ENCODE peak calls at places on chromosome 22, in five cellular contexts. One of them, this sample, is unnamed.

GRCh38 chr22:30308518-30309230 is 18.1 kb downstream of the TBC1D10A start:
- DNase-seq in tibial nerve: no peak
- DNase-seq in vagina: no peak
- DNase-seq in GM23338: no peak
- DNase-seq in stomach: no peak
- DNase-seq in this sample: peak; percentile 84

GRCh38 chr22:22748297-22748743 is 103.9 kb downstream of the GGTLC2 start:
- DNase-seq in tibial nerve: peak; percentile 34
- DNase-seq in vagina: peak; percentile 71
- DNase-seq in GM23338: peak; percentile 43
- DNase-seq in stomach: peak; percentile 64
- DNase-seq in this sample: peak; percentile 84

GRCh38 chr22:27975381-27976013 is 56.4 kb upstream of the PITPNB start:
- DNase-seq in tibial nerve: no peak
- DNase-seq in vagina: no peak
- DNase-seq in GM23338: no peak
- DNase-seq in stomach: no peak
- DNase-seq in this sample: no peak

GRCh38 chr22:19942886-19943664 is 1.5 kb upstream of the TXNRD2 start:
- DNase-seq in tibial nerve: no peak
- DNase-seq in vagina: no peak
- DNase-seq in GM23338: no peak
- DNase-seq in stomach: no peak
- DNase-seq in this sample: no peak

GRCh38 chr22:41243361-41243760 is 2.6 kb upstream of the CHADL start:
- DNase-seq in tibial nerve: no peak
- DNase-seq in vagina: no peak
- DNase-seq in GM23338: no peak
- DNase-seq in stomach: no peak
- DNase-seq in this sample: no peak

GRCh38 chr22:32618461-32619140 is 144.0 kb downstream of the FBXO7 start:
- DNase-seq in tibial nerve: peak; percentile 26
- DNase-seq in vagina: no peak
- DNase-seq in GM23338: no peak
- DNase-seq in stomach: no peak
- DNase-seq in this sample: peak; percentile 54

GRCh38 chr22:24554316-24555159 is at the start of gene GUCD1:
- DNase-seq in tibial nerve: no peak
- DNase-seq in vagina: no peak
- DNase-seq in GM23338: peak; percentile 39
- DNase-seq in stomach: peak; percentile 31
- DNase-seq in this sample: peak; percentile 65

GRCh38 chr22:25488244-25489020 is 76.0 kb upstream of the GRK3 start:
- DNase-seq in tibial nerve: peak; percentile 17
- DNase-seq in vagina: no peak
- DNase-seq in GM23338: no peak
- DNase-seq in stomach: peak; percentile 86
- DNase-seq in this sample: peak; percentile 68

GRCh38 chr22:29004647-29005371 is 56.8 kb downstream of the C22orf31 start:
- DNase-seq in tibial nerve: no peak
- DNase-seq in vagina: no peak
- DNase-seq in GM23338: peak; percentile 88
- DNase-seq in stomach: peak; percentile 85
- DNase-seq in this sample: peak; percentile 58

GRCh38 chr22:17138451-17139042 is 17.4 kb upstream of the TMEM121B start:
- DNase-seq in tibial nerve: no peak
- DNase-seq in vagina: no peak
- DNase-seq in GM23338: no peak
- DNase-seq in stomach: no peak
- DNase-seq in this sample: no peak

GRCh38 chr22:24179478-24180210 is 1.6 kb upstream of the SUSD2 start:
- DNase-seq in tibial nerve: no peak
- DNase-seq in vagina: no peak
- DNase-seq in GM23338: no peak
- DNase-seq in stomach: no peak
- DNase-seq in this sample: no peak

GRCh38 chr22:16829985-16830384 is 4.8 kb upstream of the XKR3 start:
- DNase-seq in tibial nerve: no peak
- DNase-seq in vagina: no peak
- DNase-seq in GM23338: no peak
- DNase-seq in stomach: no peak
- DNase-seq in this sample: no peak

GRCh38 chr22:35023692-35024363 is 42.1 kb upstream of the ISX start:
- DNase-seq in tibial nerve: peak; percentile 46
- DNase-seq in vagina: no peak
- DNase-seq in GM23338: peak; percentile 92
- DNase-seq in stomach: peak; percentile 71
- DNase-seq in this sample: peak; percentile 82

GRCh38 chr22:31230871-31231621 is 18.9 kb downstream of the LIMK2 start:
- DNase-seq in tibial nerve: no peak
- DNase-seq in vagina: no peak
- DNase-seq in GM23338: peak; percentile 23
- DNase-seq in stomach: peak; percentile 68
- DNase-seq in this sample: peak; percentile 46

GRCh38 chr22:20437253-20438065 is at the start of gene SCARF2:
- DNase-seq in tibial nerve: no peak
- DNase-seq in vagina: no peak
- DNase-seq in GM23338: peak; percentile 86
- DNase-seq in stomach: no peak
- DNase-seq in this sample: peak; percentile 56

GRCh38 chr22:47276219-47276843 is 513.9 kb downstream of the TBC1D22A start:
- DNase-seq in tibial nerve: no peak
- DNase-seq in vagina: no peak
- DNase-seq in GM23338: no peak
- DNase-seq in stomach: no peak
- DNase-seq in this sample: no peak

GRCh38 chr22:29654420-29654819 is 51.0 kb downstream of the NF2 start:
- DNase-seq in tibial nerve: no peak
- DNase-seq in vagina: no peak
- DNase-seq in GM23338: no peak
- DNase-seq in stomach: no peak
- DNase-seq in this sample: no peak

GRCh38 chr22:32119568-32120235 is 39.4 kb downstream of the C22orf42 start:
- DNase-seq in tibial nerve: no peak
- DNase-seq in vagina: peak; percentile 62
- DNase-seq in GM23338: peak; percentile 33
- DNase-seq in stomach: no peak
- DNase-seq in this sample: no peak

GRCh38 chr22:28604961-28605360 is 74.7 kb downstream of the TTC28 start:
- DNase-seq in tibial nerve: no peak
- DNase-seq in vagina: no peak
- DNase-seq in GM23338: peak; percentile 43
- DNase-seq in stomach: no peak
- DNase-seq in this sample: no peak

GRCh38 chr22:50419116-50419515 is 55.7 kb downstream of the SBF1 start:
- DNase-seq in tibial nerve: no peak
- DNase-seq in vagina: no peak
- DNase-seq in GM23338: no peak
- DNase-seq in stomach: no peak
- DNase-seq in this sample: no peak

GRCh38 chr22:50420581-50420980 is 54.3 kb downstream of the SBF1 start:
- DNase-seq in tibial nerve: no peak
- DNase-seq in vagina: no peak
- DNase-seq in GM23338: no peak
- DNase-seq in stomach: no peak
- DNase-seq in this sample: no peak

GRCh38 chr22:50418624-50419023 is 56.2 kb downstream of the SBF1 start:
- DNase-seq in tibial nerve: no peak
- DNase-seq in vagina: no peak
- DNase-seq in GM23338: no peak
- DNase-seq in stomach: no peak
- DNase-seq in this sample: no peak

GRCh38 chr22:50422046-50422445 is 52.8 kb downstream of the SBF1 start:
- DNase-seq in tibial nerve: no peak
- DNase-seq in vagina: no peak
- DNase-seq in GM23338: no peak
- DNase-seq in stomach: no peak
- DNase-seq in this sample: no peak

DNA sequence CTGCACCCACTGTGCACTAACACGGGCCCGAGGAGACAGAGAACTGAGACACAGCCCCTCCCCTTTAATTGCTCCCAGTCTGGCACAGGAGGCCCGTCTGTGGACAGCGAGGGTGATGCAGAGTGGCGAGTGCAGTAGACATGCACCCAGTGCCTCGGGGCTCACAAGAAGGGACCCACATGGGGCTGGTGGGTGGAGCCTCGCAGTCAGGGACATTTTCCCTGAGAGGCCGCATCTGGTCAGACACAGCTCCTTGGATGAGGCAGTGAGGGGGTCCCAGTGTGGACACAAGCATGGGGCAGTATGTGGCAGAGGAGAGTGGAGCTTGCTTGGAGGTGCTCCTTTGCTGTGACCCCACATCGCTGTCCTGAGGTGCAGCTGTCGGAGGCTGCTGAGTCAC is 54.8 kb downstream of the SBF1 start:
- DNase-seq in tibial nerve: no peak
- DNase-seq in vagina: no peak
- DNase-seq in GM23338: no peak
- DNase-seq in stomach: no peak
- DNase-seq in this sample: no peak
- H3K4me1 ChIP-seq in tibial nerve: no peaks in the 10 kb centered on the region
- H3K4me1 ChIP-seq in vagina: no peaks in the 10 kb centered on the region
- H3K4me1 ChIP-seq in GM23338: no peaks in the 10 kb centered on the region
- H3K4me1 ChIP-seq in stomach: no peaks in the 10 kb centered on the region
- H3K4me1 ChIP-seq in this sample: no peaks in the 10 kb centered on the region

DNA sequence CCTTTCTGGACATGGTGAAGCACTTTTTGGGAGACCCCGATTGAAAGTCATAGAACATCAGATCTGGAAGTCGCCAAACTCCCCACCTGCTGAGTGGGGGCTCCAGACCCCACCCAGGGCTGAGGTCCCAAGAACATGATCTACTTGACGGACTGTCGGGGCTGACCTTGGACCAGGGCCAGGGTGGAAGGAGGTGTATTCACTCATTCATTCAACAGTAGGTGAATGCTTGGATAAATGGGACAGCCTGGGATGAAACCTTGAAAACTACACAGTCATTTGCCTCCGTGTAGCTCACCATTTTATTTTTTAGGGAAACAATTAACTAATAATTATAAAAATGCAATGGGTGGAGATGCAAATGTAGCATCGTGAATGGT is 629.0 kb downstream of the BRD1 start:
- DNase-seq in tibial nerve: no peak
- DNase-seq in vagina: no peak
- DNase-seq in GM23338: no peak
- DNase-seq in stomach: no peak
- DNase-seq in this sample: no peak
- H3K27me3 ChIP-seq in tibial nerve: no peaks in the 10 kb centered on the region
- H3K27me3 ChIP-seq in vagina: no peaks in the 10 kb centered on the region
- H3K27me3 ChIP-seq in GM23338: no peaks in the 10 kb centered on the region
- H3K27me3 ChIP-seq in stomach: no peaks in the 10 kb centered on the region
- H3K27me3 ChIP-seq in this sample: no peaks in the 10 kb centered on the region

GRCh38 chr22:26565181-26565580 is 24.8 kb downstream of the TPST2 start:
- DNase-seq in tibial nerve: no peak
- DNase-seq in vagina: no peak
- DNase-seq in GM23338: no peak
- DNase-seq in stomach: no peak
- DNase-seq in this sample: no peak

GRCh38 chr22:26564672-26565071 is 25.3 kb downstream of the TPST2 start:
- DNase-seq in tibial nerve: no peak
- DNase-seq in vagina: no peak
- DNase-seq in GM23338: no peak
- DNase-seq in stomach: no peak
- DNase-seq in this sample: no peak

GRCh38 chr22:26561756-26562417 is 28.0 kb downstream of the TPST2 start:
- DNase-seq in tibial nerve: no peak
- DNase-seq in vagina: no peak
- DNase-seq in GM23338: no peak
- DNase-seq in stomach: peak; percentile 58
- DNase-seq in this sample: no peak

GRCh38 chr22:26564181-26564580 is 25.8 kb downstream of the TPST2 start:
- DNase-seq in tibial nerve: no peak
- DNase-seq in vagina: no peak
- DNase-seq in GM23338: no peak
- DNase-seq in stomach: no peak
- DNase-seq in this sample: no peak

GRCh38 chr22:26563022-26563421 is 26.9 kb downstream of the TPST2 start:
- DNase-seq in tibial nerve: no peak
- DNase-seq in vagina: no peak
- DNase-seq in GM23338: peak; percentile 49
- DNase-seq in stomach: no peak
- DNase-seq in this sample: no peak
- H3K4me1 ChIP-seq in tibial nerve: no peaks in the 10 kb centered on the region
- H3K4me1 ChIP-seq in vagina: peaks cover 33% of the 10 kb centered on the region
- H3K4me1 ChIP-seq in GM23338: peaks cover 76% of the 10 kb centered on the region
- H3K4me1 ChIP-seq in stomach: peaks cover 6% of the 10 kb centered on the region
- H3K4me1 ChIP-seq in this sample: no peaks in the 10 kb centered on the region

DNA sequence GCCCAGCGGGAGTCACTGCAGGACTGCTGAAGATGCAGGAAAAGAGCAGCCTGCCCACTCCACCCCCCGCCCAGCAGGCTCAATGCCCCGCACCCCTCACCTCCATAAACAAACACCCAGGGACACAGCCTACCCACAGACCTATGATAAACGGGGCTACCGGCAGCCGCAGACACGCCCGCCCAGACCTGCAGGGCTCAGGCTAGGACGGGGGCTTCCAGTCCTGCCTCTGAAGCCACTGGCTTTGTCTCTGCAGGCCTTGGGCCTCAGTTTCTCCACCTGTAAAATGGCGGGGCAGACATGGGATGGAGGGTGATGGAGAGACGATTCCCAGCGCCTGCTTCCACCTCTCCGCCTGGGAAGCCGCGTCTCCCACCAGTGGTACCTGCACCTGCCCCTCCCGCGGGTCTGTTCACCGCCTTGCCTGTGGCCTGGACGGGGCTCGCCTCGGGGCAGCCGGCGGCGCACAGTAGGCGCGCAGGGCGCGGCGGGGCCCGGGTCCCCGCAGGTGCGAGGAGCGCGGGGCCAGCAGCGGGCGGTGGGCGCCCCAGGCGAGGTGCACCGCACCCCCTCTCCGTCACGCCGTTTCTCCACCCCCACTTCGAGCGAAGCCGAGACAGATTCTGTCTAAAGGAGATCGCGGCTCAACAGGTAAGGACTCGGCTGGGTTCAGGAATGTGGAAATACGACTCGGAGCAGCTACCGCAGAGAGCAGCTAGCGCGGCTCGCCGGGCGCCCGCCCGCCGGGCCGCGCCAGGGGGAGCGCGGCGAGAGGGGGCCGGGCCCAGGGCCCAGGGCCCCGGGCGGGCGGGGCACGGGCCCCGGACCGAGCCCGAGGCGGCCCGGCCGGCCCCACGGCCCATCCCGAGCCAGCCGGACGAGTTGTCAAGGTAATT is 1.4 kb downstream of the WNT7B start:
- DNase-seq in tibial nerve: no peak
- DNase-seq in vagina: no peak
- DNase-seq in GM23338: peak; percentile 78
- DNase-seq in stomach: no peak
- DNase-seq in this sample: no peak
- H3K27me3 ChIP-seq in tibial nerve: peaks cover 5% of the 10 kb centered on the region
- H3K27me3 ChIP-seq in vagina: peaks cover 14% of the 10 kb centered on the region
- H3K27me3 ChIP-seq in GM23338: peaks cover 88% of the 10 kb centered on the region
- H3K27me3 ChIP-seq in stomach: peaks cover 39% of the 10 kb centered on the region
- H3K27me3 ChIP-seq in this sample: no peaks in the 10 kb centered on the region

This sample was measured in Peyer's patch.